ENCODE peak calls at places on chromosomes 6 and 20, in nine cellular contexts. One of them, this sample, is unnamed.

GRCh38 chr6:83096791-83097190 is 29.3 kb downstream of the DOP1A start:
- DNase-seq in cerebellum: no peak
- DNase-seq in M059J: no peak
- DNase-seq in CD8-positive, alpha-beta T cell: no peak
- DNase-seq in B cell: no peak
- DNase-seq in T-helper 2 cell: no peak
- DNase-seq in psoas muscle: no peak
- DNase-seq in RWPE1: no peak
- DNase-seq in cardiac muscle cell: no peak
- DNase-seq in this sample: no peak

GRCh38 chr20:61968932-61969331 is 96.7 kb downstream of the TAF4 start:
- DNase-seq in cerebellum: no peak
- DNase-seq in M059J: no peak
- DNase-seq in CD8-positive, alpha-beta T cell: no peak
- DNase-seq in B cell: no peak
- DNase-seq in T-helper 2 cell: no peak
- DNase-seq in psoas muscle: no peak
- DNase-seq in RWPE1: no peak
- DNase-seq in cardiac muscle cell: no peak
- DNase-seq in this sample: no peak

GRCh38 chr6:4449409-4449808 is 314.0 kb upstream of the ECI2 start:
- DNase-seq in cerebellum: no peak
- DNase-seq in M059J: peak; percentile 47
- DNase-seq in CD8-positive, alpha-beta T cell: no peak
- DNase-seq in B cell: no peak
- DNase-seq in T-helper 2 cell: no peak
- DNase-seq in psoas muscle: no peak
- DNase-seq in RWPE1: no peak
- DNase-seq in cardiac muscle cell: no peak
- DNase-seq in this sample: no peak

GRCh38 chr20:19995220-19995863 is 21.8 kb upstream of the NAA20 start:
- DNase-seq in cerebellum: peak; percentile 41
- DNase-seq in M059J: peak; percentile 78
- DNase-seq in CD8-positive, alpha-beta T cell: no peak
- DNase-seq in B cell: peak; percentile 48
- DNase-seq in T-helper 2 cell: no peak
- DNase-seq in psoas muscle: no peak
- DNase-seq in RWPE1: no peak
- DNase-seq in cardiac muscle cell: peak; percentile 76
- DNase-seq in this sample: peak; percentile 69

GRCh38 chr6:78639505-78640110 is 227.7 kb upstream of the IRAK1BP1 start:
- DNase-seq in cerebellum: no peak
- DNase-seq in M059J: no peak
- DNase-seq in CD8-positive, alpha-beta T cell: no peak
- DNase-seq in B cell: no peak
- DNase-seq in T-helper 2 cell: no peak
- DNase-seq in psoas muscle: no peak
- DNase-seq in RWPE1: no peak
- DNase-seq in cardiac muscle cell: no peak
- DNase-seq in this sample: no peak

GRCh38 chr20:58774214-58774613 is 76.5 kb downstream of the GNAS-AS1 start:
- DNase-seq in cerebellum: no peak
- DNase-seq in M059J: no peak
- DNase-seq in CD8-positive, alpha-beta T cell: no peak
- DNase-seq in B cell: no peak
- DNase-seq in T-helper 2 cell: no peak
- DNase-seq in psoas muscle: no peak
- DNase-seq in RWPE1: no peak
- DNase-seq in cardiac muscle cell: no peak
- DNase-seq in this sample: no peak

GRCh38 chr20:43961541-43962471 is 47.2 kb downstream of the TOX2 start:
- DNase-seq in cerebellum: no peak
- DNase-seq in M059J: no peak
- DNase-seq in CD8-positive, alpha-beta T cell: no peak
- DNase-seq in B cell: no peak
- DNase-seq in T-helper 2 cell: no peak
- DNase-seq in psoas muscle: peak; percentile 39
- DNase-seq in RWPE1: no peak
- DNase-seq in cardiac muscle cell: no peak
- DNase-seq in this sample: no peak

GRCh38 chr6:25473447-25473846 is 178.6 kb upstream of the SCGN start:
- DNase-seq in cerebellum: no peak
- DNase-seq in M059J: no peak
- DNase-seq in CD8-positive, alpha-beta T cell: no peak
- DNase-seq in B cell: no peak
- DNase-seq in T-helper 2 cell: no peak
- DNase-seq in psoas muscle: no peak
- DNase-seq in RWPE1: no peak
- DNase-seq in cardiac muscle cell: no peak
- DNase-seq in this sample: no peak

GRCh38 chr6:84081222-84081621 is 47.6 kb downstream of the MRAP2 start:
- DNase-seq in cerebellum: no peak
- DNase-seq in M059J: no peak
- DNase-seq in CD8-positive, alpha-beta T cell: no peak
- DNase-seq in B cell: no peak
- DNase-seq in T-helper 2 cell: no peak
- DNase-seq in psoas muscle: no peak
- DNase-seq in RWPE1: no peak
- DNase-seq in cardiac muscle cell: no peak
- DNase-seq in this sample: no peak

GRCh38 chr6:1761472-1761871 is 151.8 kb downstream of the FOXC1 start:
- DNase-seq in cerebellum: no peak
- DNase-seq in M059J: no peak
- DNase-seq in CD8-positive, alpha-beta T cell: no peak
- DNase-seq in B cell: no peak
- DNase-seq in T-helper 2 cell: no peak
- DNase-seq in psoas muscle: no peak
- DNase-seq in RWPE1: no peak
- DNase-seq in cardiac muscle cell: no peak
- DNase-seq in this sample: peak; percentile 32

GRCh38 chr6:157518399-157519250 is 137.6 kb downstream of the ZDHHC14 start:
- DNase-seq in cerebellum: no peak
- DNase-seq in M059J: no peak
- DNase-seq in CD8-positive, alpha-beta T cell: no peak
- DNase-seq in B cell: no peak
- DNase-seq in T-helper 2 cell: no peak
- DNase-seq in psoas muscle: peak; percentile 56
- DNase-seq in RWPE1: no peak
- DNase-seq in cardiac muscle cell: peak; percentile 47
- DNase-seq in this sample: peak; percentile 28

GRCh38 chr20:62365814-62366369 is 1.2 kb downstream of the LAMA5 start:
- DNase-seq in cerebellum: peak; percentile 62
- DNase-seq in M059J: peak; percentile 84
- DNase-seq in CD8-positive, alpha-beta T cell: no peak
- DNase-seq in B cell: peak; percentile 70
- DNase-seq in T-helper 2 cell: no peak
- DNase-seq in psoas muscle: peak; percentile 54
- DNase-seq in RWPE1: peak; percentile 97
- DNase-seq in cardiac muscle cell: no peak
- DNase-seq in this sample: no peak

GRCh38 chr20:46031701-46032254 is 2.8 kb downstream of the SLC12A5 start:
- DNase-seq in cerebellum: peak; percentile 91
- DNase-seq in M059J: peak; percentile 40
- DNase-seq in CD8-positive, alpha-beta T cell: no peak
- DNase-seq in B cell: no peak
- DNase-seq in T-helper 2 cell: no peak
- DNase-seq in psoas muscle: no peak
- DNase-seq in RWPE1: peak; percentile 41
- DNase-seq in cardiac muscle cell: peak; percentile 17
- DNase-seq in this sample: no peak

GRCh38 chr6:56055066-56055465 is 179.7 kb upstream of the BMP5 start:
- DNase-seq in cerebellum: no peak
- DNase-seq in M059J: no peak
- DNase-seq in CD8-positive, alpha-beta T cell: no peak
- DNase-seq in B cell: no peak
- DNase-seq in T-helper 2 cell: no peak
- DNase-seq in psoas muscle: no peak
- DNase-seq in RWPE1: no peak
- DNase-seq in cardiac muscle cell: no peak
- DNase-seq in this sample: no peak

GRCh38 chr6:21158149-21158548 is 435.4 kb upstream of the SOX4 start:
- DNase-seq in cerebellum: no peak
- DNase-seq in M059J: no peak
- DNase-seq in CD8-positive, alpha-beta T cell: no peak
- DNase-seq in B cell: no peak
- DNase-seq in T-helper 2 cell: no peak
- DNase-seq in psoas muscle: no peak
- DNase-seq in RWPE1: no peak
- DNase-seq in cardiac muscle cell: no peak
- DNase-seq in this sample: peak; percentile 34

GRCh38 chr6:11096109-11096508 is 2.5 kb downstream of the SMIM13 start:
- DNase-seq in cerebellum: peak; percentile 22
- DNase-seq in M059J: peak; percentile 36
- DNase-seq in CD8-positive, alpha-beta T cell: no peak
- DNase-seq in B cell: no peak
- DNase-seq in T-helper 2 cell: no peak
- DNase-seq in psoas muscle: no peak
- DNase-seq in RWPE1: peak; percentile 63
- DNase-seq in cardiac muscle cell: peak; percentile 90
- DNase-seq in this sample: peak; percentile 67

GRCh38 chr6:140663094-140663493 is 1288.6 kb upstream of the CITED2 start:
- DNase-seq in cerebellum: no peak
- DNase-seq in M059J: peak; percentile 54
- DNase-seq in CD8-positive, alpha-beta T cell: no peak
- DNase-seq in B cell: no peak
- DNase-seq in T-helper 2 cell: no peak
- DNase-seq in psoas muscle: no peak
- DNase-seq in RWPE1: no peak
- DNase-seq in cardiac muscle cell: no peak
- DNase-seq in this sample: no peak

This sample was measured in fibroblast of villous mesenchyme.